ENCODE peak calls at places on chromosome 1, in seven cellular contexts. S is stimulated activated CD4-positive, alpha-beta T cell treated with anti-CD3 and anti-CD28 coated beads, Interleukin-15, amount 100 ng/mL, for 1 hour; F is naive B cell; M is caudate nucleus; Y is activated CD8-positive, alpha-beta memory T cell treated with anti-CD3 and anti-CD28 coated beads for 1 hour; T is skeletal muscle cell; J is Calu3. W is an unnamed sample.

GRCh38 chr1:10019561-10019960 is 13.2 kb upstream of the UBE4B start:
- DNase-seq in S (no peak), F (no peak), M (no peak), Y (no peak), T (no peak), J (no peak), W (no peak)

GRCh38 chr1:192003295-192004083 is 154.8 kb upstream of the RGS18 start:
- DNase-seq in S (no peak), F (no peak), M (no peak), Y (no peak), T (no peak), J (no peak), W (no peak)

GRCh38 chr1:37038079-37038702 is 3.9 kb upstream of the GRIK3 start:
- DNase-seq in S (no peak), F (no peak), M (peak), Y (no peak), T (no peak), J (peak), W (peak)

GRCh38 chr1:17943506-17943905 is 164.1 kb upstream of the IGSF21 start:
- DNase-seq in S (no peak), F (no peak), M (no peak), Y (no peak), T (no peak), J (no peak), W (no peak)

GRCh38 chr1:232039303-232039702 is 412.7 kb downstream of the DISC1 start:
- DNase-seq in S (no peak), F (no peak), M (no peak), Y (no peak), T (no peak), J (no peak), W (no peak)

GRCh38 chr1:12001249-12001917 is 17.9 kb upstream of the MIIP start:
- DNase-seq in S (no peak), F (no peak), M (no peak), Y (no peak), T (peak), J (no peak), W (peak)

GRCh38 chr1:170664283-170664827 is 424 bp downstream of the PRRX1 start:
- DNase-seq in S (no peak), F (peak), M (no peak), Y (no peak), T (no peak), J (peak), W (no peak)

GRCh38 chr1:111318483-111319000 is 27.9 kb downstream of the CHIA start:
- DNase-seq in S (no peak), F (no peak), M (no peak), Y (no peak), T (no peak), J (no peak), W (no peak)